ENCODE peak calls at places on chromosomes 1 and 21, in eight cellular contexts. Y, W, Z, I, L, D, U and S are unnamed samples.

GRCh38 chr1:209651148-209651547 is 1.1 kb downstream of the LAMB3 start:
- DNase-seq in Y (peak; percentile 61), W (no peak), Z (peak; percentile 87), I (peak; percentile 84), L (no peak), D (no peak), U (peak; percentile 7), S (peak; percentile 84)

GRCh38 chr1:152228831-152229230 is 4.8 kb upstream of the HRNR start:
- DNase-seq in Y (no peak), W (no peak), Z (no peak), I (no peak), L (no peak), D (no peak), U (no peak), S (no peak)

GRCh38 chr1:119084651-119085262 is 55.7 kb downstream of the WARS2 start:
- DNase-seq in Y (no peak), W (no peak), Z (no peak), I (no peak), L (no peak), D (no peak), U (no peak), S (no peak)

GRCh38 chr1:62247391-62248168 is 52.9 kb downstream of the L1TD1 start:
- DNase-seq in Y (no peak), W (no peak), Z (no peak), I (no peak), L (no peak), D (no peak), U (no peak), S (peak; percentile 66)

GRCh38 chr1:155715777-155716176 is 26.9 kb downstream of the DAP3 start:
- DNase-seq in Y (no peak), W (no peak), Z (no peak), I (no peak), L (no peak), D (no peak), U (no peak), S (no peak)

GRCh38 chr1:152328801-152329391 is 3.9 kb upstream of the FLG start:
- DNase-seq in Y (no peak), W (no peak), Z (no peak), I (no peak), L (no peak), D (no peak), U (no peak), S (no peak)

GRCh38 chr1:9586147-9586766 is 2.5 kb upstream of the TMEM201 start:
- DNase-seq in Y (no peak), W (no peak), Z (no peak), I (no peak), L (peak; percentile 21), D (no peak), U (no peak), S (no peak)

GRCh38 chr21:45874716-45875415 is 106.7 kb upstream of the COL6A1 start:
- DNase-seq in Y (no peak), W (peak; percentile 75), Z (no peak), I (peak; percentile 75), L (peak; percentile 91), D (no peak), U (no peak), S (peak; percentile 56)

GRCh38 chr1:55632906-55633305 is 417.7 kb upstream of the USP24 start:
- DNase-seq in Y (no peak), W (no peak), Z (no peak), I (no peak), L (no peak), D (no peak), U (no peak), S (no peak)

GRCh38 chr1:17744666-17745563 is 10.2 kb upstream of the ACTL8 start:
- DNase-seq in Y (no peak), W (no peak), Z (no peak), I (no peak), L (no peak), D (no peak), U (no peak), S (peak; percentile 22)

GRCh38 chr1:87869563-87869962 is 540.9 kb downstream of the LMO4 start:
- DNase-seq in Y (no peak), W (peak; percentile 19), Z (no peak), I (no peak), L (no peak), D (no peak), U (no peak), S (no peak)

GRCh38 chr1:28971980-28972771 is 57.8 kb downstream of the EPB41 start:
- DNase-seq in Y (no peak), W (peak; percentile 70), Z (peak; percentile 61), I (no peak), L (peak; percentile 73), D (no peak), U (no peak), S (no peak)

GRCh38 chr1:84919461-84919970 is 26.5 kb upstream of the LPAR3 start:
- DNase-seq in Y (no peak), W (no peak), Z (no peak), I (no peak), L (no peak), D (no peak), U (no peak), S (no peak)

GRCh38 chr1:119688810-119689209 is 22.9 kb upstream of the PHGDH start:
- DNase-seq in Y (no peak), W (no peak), Z (no peak), I (no peak), L (no peak), D (no peak), U (no peak), S (no peak)

GRCh38 chr1:41802532-41803501 is 115.9 kb downstream of the HIVEP3 start:
- DNase-seq in Y (peak; percentile 79), W (no peak), Z (no peak), I (peak; percentile 54), L (peak; percentile 78), D (no peak), U (no peak), S (peak; percentile 87)

GRCh38 chr1:106952766-106953165 is 103.7 kb upstream of the PRMT6 start:
- DNase-seq in Y (no peak), W (no peak), Z (no peak), I (no peak), L (no peak), D (no peak), U (no peak), S (no peak)

GRCh38 chr21:15483138-15483780 is 246.5 kb upstream of the USP25 start:
- DNase-seq in Y (peak; percentile 53), W (peak; percentile 80), Z (peak; percentile 78), I (peak; percentile 91), L (peak; percentile 94), D (peak; percentile 68), U (peak; percentile 42), S (peak; percentile 94)

GRCh38 chr1:183385746-183386145 is 32.4 kb downstream of the NMNAT2 start:
- DNase-seq in Y (no peak), W (no peak), Z (no peak), I (no peak), L (no peak), D (no peak), U (no peak), S (no peak)

GRCh38 chr1:84078108-84078823 is 65.8 kb upstream of the PRKACB start:
- DNase-seq in Y (peak; percentile 40), W (no peak), Z (no peak), I (no peak), L (peak; percentile 77), D (no peak), U (no peak), S (peak; percentile 90)

GRCh38 chr21:46489800-46490199 is 31.1 kb downstream of the DIP2A start:
- DNase-seq in Y (no peak), W (no peak), Z (no peak), I (no peak), L (no peak), D (no peak), U (no peak), S (no peak)

GRCh38 chr1:22611530-22611947 is 24.9 kb upstream of the C1QA start:
- DNase-seq in Y (no peak), W (peak; percentile 17), Z (peak; percentile 53), I (peak; percentile 47), L (no peak), D (no peak), U (no peak), S (no peak)

GRCh38 chr1:151199860-151200581 is 1.7 kb downstream of the PIP5K1A start:
- DNase-seq in Y (no peak), W (peak; percentile 77), Z (no peak), I (no peak), L (peak; percentile 82), D (no peak), U (no peak), S (peak; percentile 43)

GRCh38 chr1:48236716-48237470 is 14.4 kb downstream of the SLC5A9 start:
- DNase-seq in Y (no peak), W (peak; percentile 14), Z (no peak), I (no peak), L (no peak), D (no peak), U (no peak), S (no peak)